ENCODE peak calls at places on chromosome 15, in six cellular contexts. A is heart left ventricle, Y is IMR-90, X is prostate gland, N is spleen, C is thyroid gland. Z is an unnamed sample.

GRCh38 chr15:91926871-91927270 is 73.4 kb downstream of the SLCO3A1 start:
- DNase-seq in A (no peak), Y (no peak), X (no peak), N (no peak), C (no peak), Z (no peak)

GRCh38 chr15:89898628-89899302 is 5.0 kb upstream of the AP3S2 start:
- DNase-seq in A (no peak), Y (peak; percentile 47), X (peak; percentile 50), N (no peak), C (peak; percentile 67), Z (no peak)

GRCh38 chr15:36782681-36783080 is 203.3 kb downstream of the CDIN1 start:
- DNase-seq in A (no peak), Y (no peak), X (no peak), N (no peak), C (no peak), Z (no peak)

GRCh38 chr15:65660927-65661326 is 39.2 kb downstream of the SLC24A1 start:
- DNase-seq in A (no peak), Y (peak; percentile 70), X (no peak), N (no peak), C (no peak), Z (no peak)

GRCh38 chr15:71323604-71324003 is 208.3 kb downstream of the THSD4 start:
- DNase-seq in A (no peak), Y (peak; percentile 67), X (no peak), N (no peak), C (no peak), Z (no peak)

GRCh38 chr15:79987569-79987955 is 16.6 kb upstream of the BCL2A1 start:
- DNase-seq in A (no peak), Y (no peak), X (no peak), N (no peak), C (no peak), Z (no peak)

GRCh38 chr15:51625236-51625635 is 2.7 kb upstream of the DMXL2 start:
- DNase-seq in A (no peak), Y (no peak), X (no peak), N (no peak), C (no peak), Z (no peak)

GRCh38 chr15:27983496-27983895 is 115.6 kb downstream of the OCA2 start:
- DNase-seq in A (no peak), Y (no peak), X (no peak), N (no peak), C (no peak), Z (no peak)

GRCh38 chr15:71078506-71079207 is 36.6 kb upstream of the THSD4 start:
- DNase-seq in A (no peak), Y (no peak), X (no peak), N (no peak), C (no peak), Z (no peak)

GRCh38 chr15:25810631-25811077 is 52.5 kb downstream of the ATP10A start:
- DNase-seq in A (no peak), Y (no peak), X (no peak), N (no peak), C (no peak), Z (no peak)

GRCh38 chr15:33358303-33358702 is 47.5 kb downstream of the RYR3 start:
- DNase-seq in A (no peak), Y (no peak), X (no peak), N (no peak), C (no peak), Z (no peak)

GRCh38 chr15:66701422-66702034 is 508 bp upstream of the SMAD6 start:
- DNase-seq in A (peak; percentile 77), Y (no peak), X (peak; percentile 30), N (peak; percentile 89), C (peak; percentile 51), Z (peak; percentile 91)

GRCh38 chr15:35107122-35107521 is 22.0 kb upstream of the NANOGP8 start:
- DNase-seq in A (no peak), Y (peak; percentile 31), X (no peak), N (no peak), C (no peak), Z (no peak)

GRCh38 chr15:55742927-55743614 is at the start of gene PRTG:
- DNase-seq in A (peak; percentile 82), Y (peak; percentile 69), X (no peak), N (peak; percentile 70), C (peak; percentile 90), Z (no peak)

GRCh38 chr15:65827065-65827464 is 35.0 kb upstream of the DENND4A start:
- DNase-seq in A (no peak), Y (no peak), X (no peak), N (no peak), C (no peak), Z (no peak)

GRCh38 chr15:79682851-79683288 is 213.9 kb downstream of the MTHFS start:
- DNase-seq in A (no peak), Y (peak; percentile 47), X (no peak), N (no peak), C (no peak), Z (no peak)

GRCh38 chr15:81783586-81783985 is 262.2 kb downstream of the MEX3B start:
- DNase-seq in A (no peak), Y (no peak), X (no peak), N (no peak), C (no peak), Z (no peak)

GRCh38 chr15:65666257-65666656 is 44.5 kb downstream of the SLC24A1 start:
- DNase-seq in A (no peak), Y (peak; percentile 88), X (no peak), N (no peak), C (no peak), Z (no peak)

GRCh38 chr15:63329567-63330350 is 51.9 kb downstream of the CA12 start:
- DNase-seq in A (no peak), Y (peak; percentile 28), X (no peak), N (no peak), C (peak; percentile 29), Z (peak; percentile 75)

GRCh38 chr15:36265422-36265821 is 314.0 kb upstream of the CDIN1 start:
- DNase-seq in A (no peak), Y (peak; percentile 67), X (no peak), N (no peak), C (no peak), Z (no peak)

DNA sequence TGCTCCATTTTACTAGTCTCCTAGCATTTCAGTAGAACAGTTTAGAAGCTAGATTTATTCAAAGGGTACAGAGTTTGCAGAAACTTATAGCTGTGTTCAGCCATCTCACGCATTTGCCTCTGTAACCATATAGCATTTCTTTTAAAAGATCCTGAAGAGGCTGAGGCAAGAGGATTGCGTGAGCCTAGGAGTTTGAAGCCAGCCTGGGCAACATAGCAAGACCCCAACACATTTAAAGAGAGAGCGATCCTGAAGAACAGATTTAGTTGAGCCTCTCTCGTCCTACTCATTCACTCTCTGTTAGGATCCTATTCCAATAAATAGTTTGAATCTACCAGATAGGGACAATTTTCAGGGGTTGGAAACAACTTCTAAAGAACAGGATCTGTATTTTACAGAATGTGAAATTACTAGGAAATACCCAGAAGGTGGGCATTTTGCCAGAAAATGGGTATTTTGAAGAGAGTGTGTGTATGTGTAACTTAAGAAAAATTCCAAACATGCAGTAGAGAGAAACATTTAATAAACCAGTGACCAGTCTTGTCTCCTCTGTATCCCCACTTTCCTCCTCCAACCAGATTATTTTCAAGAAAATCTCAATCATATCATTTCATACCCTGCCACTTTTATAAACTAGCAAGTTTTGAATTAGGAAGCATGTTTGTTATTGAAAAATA is 4.5 kb downstream of the EIF3J start:
- DNase-seq in A (no peak), Y (peak; percentile 90), X (no peak), N (no peak), C (no peak), Z (no peak)
- H3K4me3 ChIP-seq in A (no peak overlapping the region), Y (no peak overlapping the region), X (no peak overlapping the region), N (no peak overlapping the region), C (no peak overlapping the region), Z (no peak overlapping the region)

GRCh38 chr15:39585394-39585841 is 4.5 kb downstream of the THBS1 start:
- DNase-seq in A (no peak), Y (peak; percentile 46), X (no peak), N (no peak), C (no peak), Z (no peak)

GRCh38 chr15:39585871-39586301 is 5.0 kb downstream of the THBS1 start:
- DNase-seq in A (no peak), Y (no peak), X (no peak), N (no peak), C (no peak), Z (no peak)

GRCh38 chr15:39584266-39584659 is 3.4 kb downstream of the THBS1 start:
- DNase-seq in A (no peak), Y (no peak), X (no peak), N (no peak), C (no peak), Z (no peak)

GRCh38 chr15:39583586-39584265 is 2.8 kb downstream of the THBS1 start:
- DNase-seq in A (no peak), Y (peak; percentile 73), X (no peak), N (no peak), C (no peak), Z (no peak)

DNA sequence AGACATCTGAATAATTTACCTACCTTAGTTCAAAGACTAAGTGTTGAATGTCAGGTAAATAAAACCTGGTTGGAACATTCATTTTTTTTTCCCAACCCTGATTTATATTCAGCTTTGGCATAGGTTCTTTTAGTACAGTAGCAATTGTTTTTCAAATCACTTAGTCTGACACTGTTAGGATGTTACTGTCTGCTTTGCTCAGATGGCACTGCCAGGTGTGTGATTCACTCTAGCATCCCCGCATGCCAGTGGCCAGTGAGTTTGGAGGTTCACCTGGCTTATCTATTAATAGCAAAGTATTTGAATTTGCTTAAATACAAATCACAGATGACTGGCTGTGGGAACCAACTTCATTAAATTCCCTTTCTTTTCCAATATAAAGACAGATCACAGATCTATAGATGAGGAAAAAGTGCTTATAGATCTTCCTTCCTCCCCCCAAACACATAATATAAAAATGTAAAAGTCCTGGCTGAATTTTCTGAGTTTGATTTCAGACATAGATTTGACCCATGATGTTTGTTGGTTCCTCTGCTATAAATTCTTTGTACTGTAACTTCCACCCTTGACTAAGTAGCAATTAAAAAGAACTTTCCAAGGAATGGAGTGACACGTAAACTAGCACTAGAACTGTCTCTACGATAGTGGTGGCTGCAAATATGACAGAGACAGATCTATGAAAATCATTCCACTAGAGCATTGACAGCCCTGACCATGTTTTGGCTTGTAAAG is 3.9 kb downstream of the THBS1 start:
- DNase-seq in A (no peak), Y (peak; percentile 28), X (no peak), N (no peak), C (no peak), Z (no peak)
- TF ChIP-seq POLR2A in A (no peak), Y (no peak), X (no peak), N (no peak), C (no peak), Z (no peak)

DNA sequence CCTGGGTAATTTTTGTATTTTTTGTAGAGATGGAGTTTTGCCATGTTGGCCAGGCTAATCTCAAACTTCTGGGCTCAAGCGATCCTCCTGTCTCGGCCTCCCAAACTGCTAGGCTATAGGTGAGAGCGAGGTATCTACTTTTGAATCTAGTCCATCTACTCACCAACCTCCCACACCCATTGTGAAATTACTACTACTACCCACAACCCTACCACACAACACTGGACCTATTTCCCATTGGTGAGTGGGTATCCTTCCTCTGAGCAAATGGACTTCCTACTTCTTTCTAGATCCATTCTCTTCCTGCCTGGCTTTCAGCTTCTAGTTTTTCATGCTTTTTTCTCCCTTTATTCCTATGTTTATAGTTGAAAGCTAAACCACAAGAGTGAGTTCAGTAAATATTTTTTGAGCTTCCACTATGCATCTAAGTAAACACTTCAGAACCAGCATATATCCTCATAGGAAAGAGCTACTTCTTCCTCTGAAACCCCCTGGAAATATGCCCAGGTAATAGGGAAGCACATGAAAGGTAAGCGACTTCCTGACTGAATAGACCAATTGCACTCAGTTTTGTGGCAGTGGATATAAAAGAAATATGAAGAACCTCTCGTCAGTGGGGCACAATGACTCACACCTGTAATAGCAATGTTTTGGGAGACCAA is 39.1 kb downstream of the MYO1E start:
- DNase-seq in A (no peak), Y (no peak), X (no peak), N (no peak), C (no peak), Z (no peak)
- H3K4me3 ChIP-seq in A (no peak overlapping the region), Y (no peak overlapping the region), X (no peak overlapping the region), N (no peak overlapping the region), C (no peak overlapping the region), Z (no peak overlapping the region)

GRCh38 chr15:75107905-75108838 is 84.8 kb downstream of the PPCDC start:
- DNase-seq in A (peak; percentile 41), Y (peak; percentile 91), X (no peak), N (peak; percentile 88), C (no peak), Z (peak; percentile 24)
- TF ChIP-seq POLR2A in A (no peak), Y (no peak), X (no peak), N (no peak), C (no peak), Z (no peak)